ENCODE peak calls at places on chromosome 15, in nine cellular contexts. L, X, R, D, S, E, O, J and V are unnamed samples.

GRCh38 chr15:101024111-101024695 is 105.0 kb downstream of the LRRK1 start:
- DNase-seq in L (peak), X (no peak), R (no peak), D (peak), S (no peak), E (no peak), O (no peak), J (no peak), V (no peak)

GRCh38 chr15:90481023-90481422 is 48.7 kb upstream of the CRTC3 start:
- DNase-seq in L (no peak), X (no peak), R (peak), D (no peak), S (no peak), E (peak), O (no peak), J (peak), V (peak)

GRCh38 chr15:83106994-83107840 is at the start of gene TM6SF1:
- DNase-seq in L (peak), X (no peak), R (no peak), D (no peak), S (no peak), E (no peak), O (no peak), J (no peak), V (peak)

GRCh38 chr15:60424006-60424405 is 26.2 kb upstream of the ANXA2 start:
- DNase-seq in L (no peak), X (no peak), R (no peak), D (no peak), S (no peak), E (no peak), O (no peak), J (no peak), V (no peak)

GRCh38 chr15:88166330-88166993 is 90.1 kb downstream of the NTRK3 start:
- DNase-seq in L (no peak), X (peak), R (no peak), D (no peak), S (no peak), E (no peak), O (no peak), J (no peak), V (peak)

GRCh38 chr15:78715439-78715838 is 74.4 kb upstream of the CHRNB4 start:
- DNase-seq in L (no peak), X (peak), R (no peak), D (no peak), S (no peak), E (no peak), O (no peak), J (no peak), V (no peak)

GRCh38 chr15:90618330-90619136 is 88.8 kb downstream of the CRTC3 start:
- DNase-seq in L (no peak), X (no peak), R (no peak), D (no peak), S (no peak), E (no peak), O (no peak), J (no peak), V (no peak)

GRCh38 chr15:25850154-25851111 is 12.7 kb downstream of the ATP10A start:
- DNase-seq in L (peak), X (peak), R (peak), D (no peak), S (peak), E (no peak), O (no peak), J (peak), V (peak)

GRCh38 chr15:52021128-52021671 is 2.2 kb downstream of the MAPK6 start:
- DNase-seq in L (peak), X (peak), R (peak), D (no peak), S (peak), E (peak), O (peak), J (peak), V (peak)

GRCh38 chr15:70328137-70329115 is 230.7 kb upstream of the TLE3 start:
- DNase-seq in L (peak), X (no peak), R (no peak), D (no peak), S (no peak), E (peak), O (peak), J (no peak), V (no peak)

GRCh38 chr15:98217356-98217755 is 256.9 kb downstream of the ARRDC4 start:
- DNase-seq in L (no peak), X (no peak), R (no peak), D (no peak), S (no peak), E (no peak), O (no peak), J (no peak), V (no peak)

GRCh38 chr15:51874751-51875644 is 45.5 kb downstream of the TMOD3 start:
- DNase-seq in L (no peak), X (peak), R (no peak), D (no peak), S (no peak), E (no peak), O (peak), J (no peak), V (no peak)

GRCh38 chr15:55239440-55240124 is 42.8 kb upstream of the RSL24D1 start:
- DNase-seq in L (no peak), X (no peak), R (no peak), D (no peak), S (no peak), E (no peak), O (no peak), J (no peak), V (no peak)

GRCh38 chr15:73965094-73965729 is 26.9 kb downstream of the STOML1 start:
- DNase-seq in L (no peak), X (no peak), R (no peak), D (no peak), S (peak), E (no peak), O (no peak), J (no peak), V (peak)

GRCh38 chr15:27043770-27044169 is 72.8 kb downstream of the GABRG3 start:
- DNase-seq in L (no peak), X (no peak), R (no peak), D (no peak), S (no peak), E (peak), O (no peak), J (no peak), V (no peak)

GRCh38 chr15:39549912-39550311 is 31.0 kb upstream of the THBS1 start:
- DNase-seq in L (no peak), X (no peak), R (no peak), D (no peak), S (no peak), E (no peak), O (no peak), J (no peak), V (no peak)

GRCh38 chr15:50238263-50238662 is 27.3 kb downstream of the HDC start:
- DNase-seq in L (no peak), X (no peak), R (no peak), D (peak), S (no peak), E (no peak), O (no peak), J (no peak), V (no peak)

GRCh38 chr15:65414841-65415621 is 7.7 kb downstream of the IGDCC4 start:
- DNase-seq in L (no peak), X (no peak), R (no peak), D (no peak), S (no peak), E (no peak), O (peak), J (no peak), V (no peak)

GRCh38 chr15:74817370-74817737 is 4.7 kb downstream of the LMAN1L start:
- DNase-seq in L (peak), X (peak), R (no peak), D (no peak), S (no peak), E (no peak), O (no peak), J (no peak), V (no peak)

GRCh38 chr15:64766041-64766440 is 9.3 kb downstream of the RBPMS2 start:
- DNase-seq in L (no peak), X (no peak), R (no peak), D (no peak), S (no peak), E (no peak), O (no peak), J (no peak), V (no peak)

GRCh38 chr15:99305761-99306505 is 54.7 kb downstream of the LRRC28 start:
- DNase-seq in L (peak), X (peak), R (no peak), D (peak), S (no peak), E (no peak), O (peak), J (no peak), V (no peak)

GRCh38 chr15:54803139-54803808 is 393.5 kb downstream of the RSL24D1 start:
- DNase-seq in L (no peak), X (peak), R (no peak), D (no peak), S (no peak), E (peak), O (no peak), J (no peak), V (no peak)

GRCh38 chr15:98850991-98851776 is 156.4 kb downstream of the PGPEP1L start:
- DNase-seq in L (peak), X (peak), R (peak), D (peak), S (peak), E (peak), O (no peak), J (peak), V (peak)

GRCh38 chr15:60512937-60513336 is 34.0 kb upstream of the ICE2 start:
- DNase-seq in L (no peak), X (no peak), R (no peak), D (no peak), S (no peak), E (no peak), O (no peak), J (no peak), V (no peak)